ENCODE peak calls at places on chromosomes 6 and 20, in five cellular contexts. A, G, K, U and W are unnamed samples.
A peak's percentile ranks its signal among the peaks of the same experiment; 100 is the strongest.

GRCh38 chr6:155100087-155100486 is 105.0 kb downstream of the TIAM2 start:
- DNase-seq in G (no peak), U (no peak), K (no peak), A (no peak), W (no peak)

GRCh38 chr6:112571886-112572285 is 224.8 kb downstream of the RFPL4B start:
- DNase-seq in U (no peak), K (peak; percentile 75), A (peak; percentile 90), G (peak; percentile 23), W (no peak)

GRCh38 chr6:79538481-79538971 is 1.3 kb upstream of the LCA5 start:
- DNase-seq in U (no peak), G (peak; percentile 82), K (no peak), A (peak; percentile 6), W (no peak)

GRCh38 chr20:11432407-11432806 is 485.3 kb upstream of the BTBD3 start:
- DNase-seq in K (peak; percentile 81), A (peak; percentile 77), U (no peak), G (peak; percentile 93), W (no peak)

GRCh38 chr6:27865952-27866369 is 46.2 kb downstream of the OR2B2 start:
- DNase-seq in U (peak; percentile 90), G (no peak), A (no peak), K (no peak), W (no peak)

GRCh38 chr6:64860203-64860602 is 846.8 kb downstream of the EYS start:
- DNase-seq in U (no peak), G (no peak), A (no peak), K (no peak), W (no peak)

GRCh38 chr6:147448212-147448611 is 60.3 kb upstream of the SAMD5 start:
- DNase-seq in G (no peak), A (no peak), K (no peak), U (peak; percentile 29), W (no peak)

GRCh38 chr20:2771631-2772080 is 28.8 kb downstream of the CPXM1 start:
- DNase-seq in G (no peak), K (no peak), A (no peak), U (peak; percentile 45), W (no peak)

GRCh38 chr20:44723391-44723790 is 8.2 kb downstream of the CCN5 start:
- DNase-seq in U (peak; percentile 67), G (no peak), A (no peak), K (no peak), W (no peak)

GRCh38 chr20:22226849-22227248 is 357.5 kb downstream of the FOXA2 start:
- DNase-seq in U (no peak), K (no peak), A (no peak), G (no peak), W (no peak)

GRCh38 chr6:12327391-12327790 is 37.2 kb downstream of the EDN1 start:
- DNase-seq in A (peak; percentile 60), K (peak; percentile 19), U (no peak), G (peak; percentile 88), W (no peak)

GRCh38 chr20:47020231-47020630 is 125.6 kb downstream of the EYA2 start:
- DNase-seq in G (no peak), A (peak; percentile 2), K (no peak), U (no peak), W (no peak)

GRCh38 chr6:109772961-109773431 is 81.9 kb downstream of the FIG4 start:
- DNase-seq in U (no peak), G (no peak), K (peak; percentile 67), A (peak; percentile 81), W (no peak)

GRCh38 chr6:8499540-8499939 is 64.2 kb upstream of the SLC35B3 start:
- DNase-seq in U (no peak), G (peak; percentile 25), A (no peak), K (no peak), W (no peak)
- TF ChIP-seq CTCF in U (peak; percentile 14), G (peak; percentile 79), A (peak; percentile 31), K (peak; percentile 4), W (no peak)

GRCh38 chr20:18904624-18905023 is 91.0 kb downstream of the SCP2D1 start:
- DNase-seq in G (no peak), K (no peak), A (peak; percentile 2), U (peak; percentile 9), W (no peak)
- TF ChIP-seq CTCF in G (peak; percentile 55), K (no peak), A (peak; percentile 30), U (peak; percentile 20), W (no peak)

DNA sequence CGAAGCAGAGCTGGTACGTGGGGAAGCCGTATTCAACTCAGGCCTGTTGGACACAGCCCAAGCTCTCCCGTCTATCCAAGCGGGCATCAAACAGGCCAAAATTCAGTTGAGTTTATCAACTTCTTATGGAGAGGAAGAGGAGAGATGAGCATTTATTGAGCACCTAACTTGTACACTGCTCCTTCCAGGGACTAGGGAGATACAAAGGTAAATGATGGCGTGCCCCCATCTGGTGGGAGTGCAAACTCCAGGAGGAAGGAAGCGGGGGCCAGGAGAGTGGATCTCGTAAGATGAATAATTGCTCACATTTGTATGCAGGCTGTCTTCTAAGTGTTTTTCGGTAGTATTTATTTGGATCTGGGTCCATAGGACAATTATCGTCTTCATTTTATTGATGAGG is 146.6 kb downstream of the SOBP start:
- DNase-seq in K (no peak), A (no peak), U (no peak), G (no peak), W (no peak)
- TF ChIP-seq CTCF in K (no peak), A (no peak), U (no peak), G (peak; percentile 17), W (no peak)

DNA sequence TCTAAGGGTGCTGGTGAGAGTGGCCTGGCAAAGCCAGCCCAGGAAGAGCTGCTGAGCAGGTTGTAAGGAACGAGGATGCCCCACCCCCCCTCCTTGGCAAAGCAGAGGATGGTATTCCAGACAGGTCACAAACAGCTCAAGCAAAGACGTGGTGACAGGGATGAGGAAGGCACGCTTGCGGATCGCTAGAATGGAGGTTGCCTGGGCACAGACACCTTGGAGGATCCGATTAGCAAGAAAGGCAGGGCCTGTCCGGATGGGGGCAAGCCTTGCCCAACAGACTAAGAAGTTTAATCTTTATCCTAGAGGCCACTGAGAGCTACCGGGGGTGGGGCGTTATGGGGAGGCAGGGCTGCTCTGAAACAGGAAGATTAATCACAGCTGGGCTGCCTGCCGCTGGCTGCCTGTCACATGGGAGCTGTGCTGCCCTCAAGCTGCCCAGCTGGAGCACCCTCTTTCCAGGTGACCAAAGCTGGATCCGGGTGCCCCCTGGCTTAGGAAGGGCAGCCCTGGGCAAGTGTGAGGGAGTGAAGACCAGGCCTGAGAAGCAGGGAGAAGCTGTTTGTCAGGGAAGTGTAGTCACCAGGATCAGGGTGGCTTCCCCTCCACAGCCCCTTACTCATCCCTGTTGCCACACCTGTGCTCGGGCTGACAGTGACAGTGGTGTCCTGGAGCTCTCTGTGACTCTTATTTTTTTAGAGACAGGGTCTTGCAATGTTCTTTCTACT is 9.2 kb upstream of the MAPK13 start:
- DNase-seq in U (peak; percentile 52), K (no peak), G (peak; percentile 56), A (peak; percentile 47), W (no peak)
- TF ChIP-seq CTCF in U (no peak), K (no peak), G (peak; percentile 20), A (no peak), W (no peak)

DNA sequence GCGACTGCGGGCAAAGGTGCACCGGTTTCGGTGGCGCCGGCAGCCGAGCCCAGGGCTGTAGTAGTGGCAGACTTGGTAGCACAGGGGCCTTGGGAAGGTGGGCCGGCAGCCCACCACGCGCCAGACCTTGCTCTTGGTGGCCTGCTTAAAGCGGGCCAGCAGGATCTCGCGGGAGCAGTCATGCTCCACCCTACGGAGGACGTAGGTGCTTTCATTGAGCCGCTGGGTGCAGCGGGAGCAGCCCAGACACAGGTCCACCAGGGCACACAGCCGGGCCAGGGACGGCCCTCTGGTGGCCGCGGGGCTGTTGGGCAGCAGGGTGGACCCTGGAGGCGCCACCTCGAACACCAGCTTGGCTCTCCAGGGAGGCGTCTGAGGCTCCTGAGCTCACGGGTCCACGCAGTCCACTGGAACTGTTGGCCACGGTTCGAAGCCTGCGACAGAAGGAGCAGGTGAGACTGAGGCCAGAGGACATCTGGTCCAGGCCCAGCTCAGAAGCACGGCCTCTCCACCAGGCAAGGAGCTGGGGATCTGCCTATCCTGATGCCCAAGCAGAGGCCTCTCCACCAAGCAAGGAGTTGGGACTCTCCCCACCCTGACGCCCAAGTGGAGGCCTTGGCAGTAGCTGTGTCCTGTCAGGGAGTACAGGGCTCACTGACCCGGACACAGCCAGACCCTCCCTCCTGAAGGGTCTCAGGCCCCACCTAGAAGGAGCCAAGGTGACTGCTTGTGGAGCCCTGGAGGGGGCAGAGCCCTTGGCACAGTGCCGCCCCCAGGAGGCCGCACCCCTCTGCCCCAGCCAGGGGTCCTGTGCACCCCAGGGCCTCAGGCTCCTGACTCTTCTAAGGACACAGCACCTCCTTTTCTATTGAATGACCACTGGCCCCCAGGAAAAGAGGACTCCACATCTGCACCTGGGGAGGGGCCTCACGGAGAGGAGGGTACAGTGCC is 976 bp downstream of the HELZ2 start:
- DNase-seq in K (no peak), U (no peak), G (no peak), A (no peak), W (no peak)
- TF ChIP-seq CTCF in K (peak; percentile 22), U (peak; percentile 10), G (no peak), A (peak; percentile 18), W (no peak)

DNA sequence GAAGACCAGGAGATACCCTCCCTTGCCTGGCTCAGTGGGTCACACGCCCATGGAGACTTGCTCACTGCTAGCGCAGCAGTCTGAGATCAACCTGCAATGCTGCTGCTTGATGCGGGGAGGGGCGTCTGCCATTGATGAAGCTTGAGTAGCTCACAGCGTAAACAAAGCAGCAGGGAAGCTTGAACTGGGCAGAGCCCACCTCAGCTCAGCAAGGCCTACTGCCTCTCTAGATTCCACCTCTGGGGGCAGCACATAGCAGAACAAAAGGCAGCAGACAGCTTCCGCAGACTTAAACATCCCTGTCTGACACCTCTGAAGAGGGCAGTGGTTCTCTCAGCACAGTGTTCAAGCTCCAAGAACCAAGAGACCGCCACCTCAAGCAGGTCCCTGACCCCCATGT is 271.3 kb downstream of the ESR1 start:
- DNase-seq in K (no peak), A (no peak), U (no peak), G (no peak), W (no peak)
- TF ChIP-seq CTCF in K (no peak), A (no peak), U (no peak), G (no peak), W (no peak)